ENCODE peak calls at places on chromosomes 4 and X, in nine cellular contexts. One of them, this sample, is unnamed. For H3K36me3, the result is how much of the 10 kb centered on the place peaks cover.

GRCh38 chr4:165137205-165137604 is 24.5 kb upstream of the TMEM192 start:
- DNase-seq in OCI-LY7: no peak
- DNase-seq in thoracic aorta: no peak
- DNase-seq in body of pancreas: no peak
- DNase-seq in mammary epithelial cell: no peak
- DNase-seq in HepG2: no peak
- DNase-seq in heart left ventricle: no peak
- DNase-seq in uterus: no peak
- DNase-seq in left ventricle myocardium inferior: no peak
- DNase-seq in this sample: no peak

GRCh38 chr4:153081181-153081580 is 123.1 kb upstream of the TRIM2 start:
- DNase-seq in OCI-LY7: no peak
- DNase-seq in thoracic aorta: no peak
- DNase-seq in body of pancreas: no peak
- DNase-seq in mammary epithelial cell: no peak
- DNase-seq in HepG2: no peak
- DNase-seq in heart left ventricle: no peak
- DNase-seq in uterus: no peak
- DNase-seq in left ventricle myocardium inferior: no peak
- DNase-seq in this sample: no peak

GRCh38 chrX:50812995-50813842 is 775 bp downstream of the SHROOM4 start:
- DNase-seq in OCI-LY7: no peak
- DNase-seq in thoracic aorta: no peak
- DNase-seq in body of pancreas: peak
- DNase-seq in mammary epithelial cell: peak
- DNase-seq in HepG2: no peak
- DNase-seq in heart left ventricle: peak
- DNase-seq in uterus: peak
- DNase-seq in left ventricle myocardium inferior: peak
- DNase-seq in this sample: peak

GRCh38 chr4:139815646-139816601 is 150.3 kb downstream of the MGST2 start:
- DNase-seq in OCI-LY7: no peak
- DNase-seq in thoracic aorta: peak
- DNase-seq in body of pancreas: no peak
- DNase-seq in mammary epithelial cell: no peak
- DNase-seq in HepG2: no peak
- DNase-seq in heart left ventricle: peak
- DNase-seq in uterus: peak
- DNase-seq in left ventricle myocardium inferior: peak
- DNase-seq in this sample: peak

GRCh38 chr4:177292171-177292570 is 17.5 kb upstream of the NEIL3 start:
- DNase-seq in OCI-LY7: no peak
- DNase-seq in thoracic aorta: no peak
- DNase-seq in body of pancreas: no peak
- DNase-seq in mammary epithelial cell: no peak
- DNase-seq in HepG2: no peak
- DNase-seq in heart left ventricle: no peak
- DNase-seq in uterus: no peak
- DNase-seq in left ventricle myocardium inferior: no peak
- DNase-seq in this sample: no peak

GRCh38 chr4:4289575-4289929 is 402 bp downstream of the LYAR start:
- DNase-seq in OCI-LY7: no peak
- DNase-seq in thoracic aorta: no peak
- DNase-seq in body of pancreas: no peak
- DNase-seq in mammary epithelial cell: no peak
- DNase-seq in HepG2: no peak
- DNase-seq in heart left ventricle: no peak
- DNase-seq in uterus: no peak
- DNase-seq in left ventricle myocardium inferior: no peak
- DNase-seq in this sample: no peak

GRCh38 chr4:98612318-98613250 is 45.8 kb downstream of the TSPAN5 start:
- DNase-seq in OCI-LY7: no peak
- DNase-seq in thoracic aorta: no peak
- DNase-seq in body of pancreas: no peak
- DNase-seq in mammary epithelial cell: no peak
- DNase-seq in HepG2: no peak
- DNase-seq in heart left ventricle: no peak
- DNase-seq in uterus: no peak
- DNase-seq in left ventricle myocardium inferior: no peak
- DNase-seq in this sample: no peak

GRCh38 chr4:190121759-190122158 is 51.8 kb upstream of the DUX4 start:
- DNase-seq in OCI-LY7: peak
- DNase-seq in thoracic aorta: no peak
- DNase-seq in body of pancreas: no peak
- DNase-seq in mammary epithelial cell: no peak
- DNase-seq in HepG2: no peak
- DNase-seq in heart left ventricle: no peak
- DNase-seq in uterus: no peak
- DNase-seq in left ventricle myocardium inferior: no peak
- DNase-seq in this sample: no peak

GRCh38 chr4:164204434-164204833 is 549.5 kb upstream of the SMIM31 start:
- DNase-seq in OCI-LY7: no peak
- DNase-seq in thoracic aorta: no peak
- DNase-seq in body of pancreas: no peak
- DNase-seq in mammary epithelial cell: peak
- DNase-seq in HepG2: peak
- DNase-seq in heart left ventricle: no peak
- DNase-seq in uterus: no peak
- DNase-seq in left ventricle myocardium inferior: no peak
- DNase-seq in this sample: no peak

GRCh38 chr4:83334425-83335241 is at the start of gene HPSE:
- DNase-seq in OCI-LY7: peak
- DNase-seq in thoracic aorta: peak
- DNase-seq in body of pancreas: peak
- DNase-seq in mammary epithelial cell: peak
- DNase-seq in HepG2: peak
- DNase-seq in heart left ventricle: peak
- DNase-seq in uterus: peak
- DNase-seq in left ventricle myocardium inferior: peak
- DNase-seq in this sample: peak

GRCh38 chr4:1723131-1723801 is 1.9 kb downstream of the TACC3 start:
- DNase-seq in OCI-LY7: peak
- DNase-seq in thoracic aorta: no peak
- DNase-seq in body of pancreas: no peak
- DNase-seq in mammary epithelial cell: no peak
- DNase-seq in HepG2: no peak
- DNase-seq in heart left ventricle: no peak
- DNase-seq in uterus: no peak
- DNase-seq in left ventricle myocardium inferior: no peak
- DNase-seq in this sample: no peak

GRCh38 chr4:127788517-127788916 is 6.4 kb downstream of the HSPA4L start:
- DNase-seq in OCI-LY7: no peak
- DNase-seq in thoracic aorta: no peak
- DNase-seq in body of pancreas: no peak
- DNase-seq in mammary epithelial cell: peak
- DNase-seq in HepG2: peak
- DNase-seq in heart left ventricle: no peak
- DNase-seq in uterus: no peak
- DNase-seq in left ventricle myocardium inferior: no peak
- DNase-seq in this sample: no peak

GRCh38 chr4:112940364-112940763 is 109.1 kb upstream of the ANK2 start:
- DNase-seq in OCI-LY7: no peak
- DNase-seq in thoracic aorta: no peak
- DNase-seq in body of pancreas: no peak
- DNase-seq in mammary epithelial cell: no peak
- DNase-seq in HepG2: no peak
- DNase-seq in heart left ventricle: no peak
- DNase-seq in uterus: no peak
- DNase-seq in left ventricle myocardium inferior: no peak
- DNase-seq in this sample: no peak

GRCh38 chr4:112938461-112939058 is 110.9 kb upstream of the ANK2 start:
- DNase-seq in OCI-LY7: peak
- DNase-seq in thoracic aorta: no peak
- DNase-seq in body of pancreas: no peak
- DNase-seq in mammary epithelial cell: peak
- DNase-seq in HepG2: peak
- DNase-seq in heart left ventricle: no peak
- DNase-seq in uterus: no peak
- DNase-seq in left ventricle myocardium inferior: no peak
- DNase-seq in this sample: no peak

GRCh38 chr4:112944006-112944405 is 105.4 kb upstream of the ANK2 start:
- DNase-seq in OCI-LY7: no peak
- DNase-seq in thoracic aorta: no peak
- DNase-seq in body of pancreas: no peak
- DNase-seq in mammary epithelial cell: no peak
- DNase-seq in HepG2: no peak
- DNase-seq in heart left ventricle: no peak
- DNase-seq in uterus: no peak
- DNase-seq in left ventricle myocardium inferior: no peak
- DNase-seq in this sample: no peak

GRCh38 chr4:112939901-112940300 is 109.6 kb upstream of the ANK2 start:
- DNase-seq in OCI-LY7: no peak
- DNase-seq in thoracic aorta: no peak
- DNase-seq in body of pancreas: no peak
- DNase-seq in mammary epithelial cell: no peak
- DNase-seq in HepG2: no peak
- DNase-seq in heart left ventricle: no peak
- DNase-seq in uterus: no peak
- DNase-seq in left ventricle myocardium inferior: no peak
- DNase-seq in this sample: no peak

GRCh38 chr4:112942077-112942476 is 107.4 kb upstream of the ANK2 start:
- DNase-seq in OCI-LY7: no peak
- DNase-seq in thoracic aorta: no peak
- DNase-seq in body of pancreas: no peak
- DNase-seq in mammary epithelial cell: no peak
- DNase-seq in HepG2: no peak
- DNase-seq in heart left ventricle: no peak
- DNase-seq in uterus: no peak
- DNase-seq in left ventricle myocardium inferior: no peak
- DNase-seq in this sample: no peak
- TF ChIP-seq CTCF in OCI-LY7: peak
- TF ChIP-seq CTCF in thoracic aorta: no peak
- TF ChIP-seq CTCF in body of pancreas: no peak
- TF ChIP-seq CTCF in mammary epithelial cell: peak
- TF ChIP-seq CTCF in HepG2: no peak
- TF ChIP-seq CTCF in heart left ventricle: no peak
- TF ChIP-seq CTCF in uterus: no peak
- TF ChIP-seq CTCF in left ventricle myocardium inferior: no peak
- TF ChIP-seq CTCF in this sample: no peak

DNA sequence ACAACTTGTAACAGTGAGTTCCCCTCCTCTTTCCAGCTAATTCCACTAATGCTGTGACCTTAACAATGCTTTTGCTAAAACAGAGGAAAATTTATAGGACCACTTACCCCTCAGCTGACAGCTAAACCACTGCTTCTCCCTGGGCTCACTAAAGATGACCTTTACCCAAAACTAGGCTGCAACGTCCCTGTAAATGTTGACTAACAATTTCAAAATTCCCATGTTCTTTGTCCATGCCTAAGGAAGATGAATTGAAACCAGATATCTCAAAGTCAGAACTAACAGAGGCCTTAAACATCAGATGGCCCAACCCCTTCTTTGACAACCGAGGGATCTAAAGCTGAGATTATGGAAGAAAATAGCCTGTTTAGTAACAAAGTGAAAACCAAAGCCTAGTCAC is 32.5 kb downstream of the AFAP1 start:
- DNase-seq in OCI-LY7: no peak
- DNase-seq in thoracic aorta: no peak
- DNase-seq in body of pancreas: no peak
- DNase-seq in mammary epithelial cell: no peak
- DNase-seq in HepG2: peak
- DNase-seq in heart left ventricle: no peak
- DNase-seq in uterus: no peak
- DNase-seq in left ventricle myocardium inferior: no peak
- DNase-seq in this sample: no peak
- H3K36me3 ChIP-seq in OCI-LY7: under half
- H3K36me3 ChIP-seq in thoracic aorta: under half
- H3K36me3 ChIP-seq in body of pancreas: under half
- H3K36me3 ChIP-seq in mammary epithelial cell: under half
- H3K36me3 ChIP-seq in HepG2: under half
- H3K36me3 ChIP-seq in heart left ventricle: under half
- H3K36me3 ChIP-seq in uterus: under half
- H3K36me3 ChIP-seq in left ventricle myocardium inferior: under half
- H3K36me3 ChIP-seq in this sample: under half

GRCh38 chr4:109562457-109563237 is 2.6 kb downstream of the MCUB start:
- DNase-seq in OCI-LY7: peak
- DNase-seq in thoracic aorta: no peak
- DNase-seq in body of pancreas: no peak
- DNase-seq in mammary epithelial cell: no peak
- DNase-seq in HepG2: no peak
- DNase-seq in heart left ventricle: no peak
- DNase-seq in uterus: no peak
- DNase-seq in left ventricle myocardium inferior: no peak
- DNase-seq in this sample: no peak
- H3K27ac ChIP-seq in OCI-LY7: no peak
- H3K27ac ChIP-seq in thoracic aorta: no peak
- H3K27ac ChIP-seq in body of pancreas: no peak
- H3K27ac ChIP-seq in mammary epithelial cell: no peak
- H3K27ac ChIP-seq in HepG2: no peak
- H3K27ac ChIP-seq in heart left ventricle: no peak
- H3K27ac ChIP-seq in uterus: no peak
- H3K27ac ChIP-seq in left ventricle myocardium inferior: no peak
- H3K27ac ChIP-seq in this sample: no peak

GRCh38 chr4:186067757-186068385 is 1.1 kb upstream of the TLR3 start:
- DNase-seq in OCI-LY7: peak
- DNase-seq in thoracic aorta: no peak
- DNase-seq in body of pancreas: peak
- DNase-seq in mammary epithelial cell: peak
- DNase-seq in HepG2: peak
- DNase-seq in heart left ventricle: peak
- DNase-seq in uterus: peak
- DNase-seq in left ventricle myocardium inferior: peak
- DNase-seq in this sample: peak
- TF ChIP-seq CTCF in OCI-LY7: peak
- TF ChIP-seq CTCF in thoracic aorta: peak
- TF ChIP-seq CTCF in body of pancreas: peak
- TF ChIP-seq CTCF in mammary epithelial cell: peak
- TF ChIP-seq CTCF in HepG2: peak
- TF ChIP-seq CTCF in heart left ventricle: peak
- TF ChIP-seq CTCF in uterus: peak
- TF ChIP-seq CTCF in left ventricle myocardium inferior: peak
- TF ChIP-seq CTCF in this sample: peak

GRCh38 chr4:128854433-128854832 is 44.9 kb downstream of the JADE1 start:
- DNase-seq in OCI-LY7: no peak
- DNase-seq in thoracic aorta: no peak
- DNase-seq in body of pancreas: no peak
- DNase-seq in mammary epithelial cell: no peak
- DNase-seq in HepG2: no peak
- DNase-seq in heart left ventricle: no peak
- DNase-seq in uterus: no peak
- DNase-seq in left ventricle myocardium inferior: no peak
- DNase-seq in this sample: no peak

GRCh38 chr4:128855656-128856055 is 46.2 kb downstream of the JADE1 start:
- DNase-seq in OCI-LY7: no peak
- DNase-seq in thoracic aorta: no peak
- DNase-seq in body of pancreas: no peak
- DNase-seq in mammary epithelial cell: no peak
- DNase-seq in HepG2: no peak
- DNase-seq in heart left ventricle: no peak
- DNase-seq in uterus: no peak
- DNase-seq in left ventricle myocardium inferior: no peak
- DNase-seq in this sample: no peak

GRCh38 chr4:128850252-128850651 is 40.8 kb downstream of the JADE1 start:
- DNase-seq in OCI-LY7: no peak
- DNase-seq in thoracic aorta: no peak
- DNase-seq in body of pancreas: no peak
- DNase-seq in mammary epithelial cell: no peak
- DNase-seq in HepG2: no peak
- DNase-seq in heart left ventricle: no peak
- DNase-seq in uterus: no peak
- DNase-seq in left ventricle myocardium inferior: no peak
- DNase-seq in this sample: no peak

GRCh38 chr4:128856246-128856645 is 46.7 kb downstream of the JADE1 start:
- DNase-seq in OCI-LY7: no peak
- DNase-seq in thoracic aorta: no peak
- DNase-seq in body of pancreas: no peak
- DNase-seq in mammary epithelial cell: no peak
- DNase-seq in HepG2: no peak
- DNase-seq in heart left ventricle: no peak
- DNase-seq in uterus: no peak
- DNase-seq in left ventricle myocardium inferior: no peak
- DNase-seq in this sample: no peak

GRCh38 chr4:128853741-128854140 is 44.2 kb downstream of the JADE1 start:
- DNase-seq in OCI-LY7: no peak
- DNase-seq in thoracic aorta: no peak
- DNase-seq in body of pancreas: no peak
- DNase-seq in mammary epithelial cell: no peak
- DNase-seq in HepG2: no peak
- DNase-seq in heart left ventricle: no peak
- DNase-seq in uterus: no peak
- DNase-seq in left ventricle myocardium inferior: no peak
- DNase-seq in this sample: no peak
- H3K36me3 ChIP-seq in OCI-LY7: half or more
- H3K36me3 ChIP-seq in thoracic aorta: half or more
- H3K36me3 ChIP-seq in body of pancreas: half or more
- H3K36me3 ChIP-seq in mammary epithelial cell: under half
- H3K36me3 ChIP-seq in HepG2: half or more
- H3K36me3 ChIP-seq in heart left ventricle: half or more
- H3K36me3 ChIP-seq in uterus: under half
- H3K36me3 ChIP-seq in left ventricle myocardium inferior: half or more
- H3K36me3 ChIP-seq in this sample: under half